ENCODE peak calls at places on chromosomes 11 and 22, in seven cellular contexts. X is K562, G is HCT116, Q is H1, F is GM12878, K is SK-N-SH, U is HepG2. S is an unnamed sample.

GRCh38 chr11:103987631-103988594 is 48.5 kb upstream of the DDI1 start:
- DNase-seq in Q (peak; percentile 9), F (no peak), G (no peak), U (no peak), X (no peak), K (no peak), S (no peak)

GRCh38 chr22:30309981-30310672 is 16.6 kb downstream of the TBC1D10A start:
- DNase-seq in G (no peak), K (no peak), X (no peak), F (peak; percentile 58), Q (no peak), U (no peak), S (no peak)

GRCh38 chr11:88421530-88421929 is 84.0 kb upstream of the CTSC start:
- DNase-seq in U (no peak), F (peak; percentile 31), X (peak; percentile 86), Q (no peak), K (no peak), G (no peak), S (peak; percentile 36)

GRCh38 chr22:46721716-46722115 is 16.3 kb downstream of the CERK start:
- DNase-seq in U (no peak), G (no peak), K (no peak), Q (no peak), F (no peak), X (no peak), S (no peak)

GRCh38 chr11:78138694-78139421 is 568 bp downstream of the ALG8 start:
- DNase-seq in F (peak; percentile 21), Q (no peak), G (peak; percentile 4), K (peak; percentile 44), U (no peak), X (peak; percentile 73), S (no peak)

GRCh38 chr11:47271961-47272661 is 2.2 kb downstream of the MADD start:
- DNase-seq in K (peak; percentile 31), F (no peak), Q (no peak), G (no peak), X (peak; percentile 82), U (no peak), S (no peak)

GRCh38 chr11:134332189-134332631 is 422 bp downstream of the GLB1L2 start:
- DNase-seq in U (no peak), G (no peak), X (peak; percentile 47), K (peak; percentile 72), Q (no peak), F (no peak), S (peak; percentile 45)

GRCh38 chr22:41485033-41485432 is 16.1 kb downstream of the ACO2 start:
- DNase-seq in U (no peak), G (no peak), K (no peak), Q (no peak), F (no peak), X (no peak), S (no peak)

GRCh38 chr11:69355346-69355940 is 61.5 kb downstream of the MYEOV start:
- DNase-seq in K (no peak), G (no peak), Q (no peak), F (no peak), U (no peak), X (no peak), S (no peak)

GRCh38 chr11:35111171-35112055 is 27.6 kb upstream of the CD44 start:
- DNase-seq in Q (no peak), F (no peak), U (no peak), K (no peak), X (peak; percentile 26), G (no peak), S (no peak)

GRCh38 chr11:6563121-6563619 is 40.2 kb downstream of the RRP8 start:
- DNase-seq in K (no peak), Q (no peak), U (no peak), G (no peak), F (no peak), X (peak; percentile 91), S (no peak)

GRCh38 chr11:30579776-30580175 is 6.4 kb downstream of the MPPED2 start:
- DNase-seq in F (no peak), Q (no peak), K (no peak), X (no peak), U (no peak), G (no peak), S (no peak)

GRCh38 chr11:130203766-130204702 is 44.5 kb downstream of the ST14 start:
- DNase-seq in Q (no peak), F (no peak), G (no peak), K (no peak), X (no peak), U (no peak), S (no peak)
- TF ChIP-seq JUND in Q (no peak), F (no peak), G (no peak), K (no peak), X (no peak), U (no peak), S (no peak)

GRCh38 chr11:108128772-108129171 is 7.4 kb downstream of the ACAT1 start:
- DNase-seq in U (no peak), F (no peak), K (no peak), Q (no peak), X (no peak), G (no peak), S (no peak)
- TF ChIP-seq JUND in U (no peak), F (no peak), K (no peak), Q (no peak), X (no peak), G (no peak), S (no peak)

GRCh38 chr22:38490915-38491314 is 15.2 kb downstream of the DDX17 start:
- DNase-seq in G (no peak), Q (no peak), U (peak; percentile 83), F (no peak), K (no peak), X (no peak), S (peak; percentile 42)

GRCh38 chr22:38497869-38498268 is 8.2 kb downstream of the DDX17 start:
- DNase-seq in U (no peak), X (no peak), F (no peak), K (no peak), G (no peak), Q (no peak), S (no peak)

GRCh38 chr22:38494939-38495338 is 11.2 kb downstream of the DDX17 start:
- DNase-seq in X (no peak), U (no peak), K (no peak), Q (no peak), G (no peak), F (no peak), S (no peak)

GRCh38 chr22:38491707-38492348 is 14.3 kb downstream of the DDX17 start:
- DNase-seq in U (peak; percentile 25), F (no peak), Q (no peak), G (no peak), X (no peak), K (no peak), S (no peak)

DNA sequence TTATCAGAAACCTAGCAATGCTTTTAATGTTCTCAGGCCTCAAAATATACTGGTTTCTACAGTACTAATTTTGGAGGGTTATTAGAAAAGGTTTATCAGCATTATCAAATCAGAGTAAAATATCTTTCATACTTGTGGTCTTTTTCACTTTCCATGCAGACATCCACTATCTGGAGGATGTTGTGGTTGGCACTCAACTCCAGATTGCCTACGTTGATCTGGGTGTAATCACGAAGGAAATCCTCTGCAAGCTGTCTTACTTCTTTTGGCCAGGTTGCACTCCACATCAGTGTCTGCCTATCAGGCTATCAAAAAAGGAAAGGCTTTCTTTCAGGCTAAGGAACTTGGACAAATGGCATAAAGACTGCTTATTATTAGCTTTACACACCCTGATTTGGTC is 11.6 kb downstream of the DDX17 start:
- DNase-seq in X (no peak), Q (no peak), G (no peak), F (no peak), U (no peak), K (no peak), S (no peak)
- TF ChIP-seq JUND in X (no peak), Q (no peak), G (no peak), F (no peak), U (no peak), K (no peak), S (no peak)

GRCh38 chr22:28429711-28430110 is 249.9 kb downstream of the TTC28 start:
- DNase-seq in X (no peak), F (no peak), K (no peak), U (no peak), G (no peak), Q (no peak), S (no peak)

GRCh38 chr22:28426346-28427132 is 253.1 kb downstream of the TTC28 start:
- DNase-seq in U (peak; percentile 15), G (no peak), K (no peak), F (no peak), Q (no peak), X (no peak), S (no peak)

GRCh38 chr22:28419916-28420315 is 259.7 kb downstream of the TTC28 start:
- DNase-seq in F (no peak), K (no peak), G (no peak), Q (no peak), U (no peak), X (no peak), S (no peak)

GRCh38 chr22:28425211-28425610 is 254.4 kb downstream of the TTC28 start:
- DNase-seq in F (no peak), Q (no peak), G (no peak), K (no peak), X (no peak), U (no peak), S (no peak)

GRCh38 chr22:28424427-28425080 is 255.1 kb downstream of the TTC28 start:
- DNase-seq in F (no peak), Q (no peak), K (peak; percentile 39), X (no peak), G (no peak), U (peak; percentile 82), S (peak; percentile 30)
- TF ChIP-seq JUND in F (no peak), Q (no peak), K (no peak), X (no peak), G (no peak), U (no peak), S (no peak)

GRCh38 chr22:23225724-23226496 is 45.6 kb downstream of the BCR start:
- DNase-seq in F (no peak), G (no peak), U (no peak), X (no peak), K (no peak), Q (no peak), S (no peak)
- TF ChIP-seq JUND in F (no peak), G (no peak), U (no peak), X (no peak), K (no peak), Q (no peak), S (no peak)